ENCODE peak calls at places on chromosomes 7 and 10, in seven cellular contexts. G is endothelial cell; Q is transverse colon; C is fibroblast of the aortic adventitia; W is fibroblast of mammary gland; U is CD4-positive, alpha-beta T cell; Z is CD14-positive monocyte. Y is an unnamed sample.
A peak's percentile ranks its signal among the peaks of the same experiment; 100 is the strongest.

GRCh38 chr7:76396039-76396732 is 13.3 kb downstream of the SSC4D start:
- DNase-seq in Q (no peak), C (no peak), Z (no peak), W (no peak), G (no peak), U (no peak), Y (no peak)

GRCh38 chr10:87658383-87658795 is 1.3 kb upstream of the PAPSS2 start:
- DNase-seq in W (no peak), Z (no peak), C (no peak), G (no peak), U (no peak), Q (no peak), Y (no peak)

GRCh38 chr10:99979066-99979685 is 30.6 kb downstream of the DNMBP start:
- DNase-seq in G (no peak), U (no peak), C (no peak), Q (no peak), Z (no peak), W (no peak), Y (no peak)

GRCh38 chr10:125407000-125407502 is 246.7 kb upstream of the CTBP2 start:
- DNase-seq in C (peak; percentile 27), Q (no peak), W (peak; percentile 72), G (no peak), Z (no peak), U (no peak), Y (no peak)

GRCh38 chr7:103651978-103652377 is 206.0 kb upstream of the SLC26A5 start:
- DNase-seq in W (no peak), C (no peak), U (no peak), G (no peak), Q (no peak), Z (no peak), Y (no peak)

GRCh38 chr10:42149027-42149700 is 489.2 kb downstream of the ZNF33B start:
- DNase-seq in Q (no peak), Z (peak; percentile 49), W (peak; percentile 8), U (no peak), G (no peak), C (no peak), Y (peak; percentile 95)

GRCh38 chr10:89095701-89096391 is 105.2 kb downstream of the FAS start:
- DNase-seq in C (no peak), U (no peak), W (no peak), Z (no peak), G (no peak), Q (no peak), Y (no peak)

GRCh38 chr7:2307690-2308107 is 6.5 kb downstream of the SNX8 start:
- DNase-seq in G (no peak), U (no peak), C (no peak), W (no peak), Q (no peak), Z (no peak), Y (no peak)

GRCh38 chr7:30750574-30751256 is 1.2 kb upstream of the INMT start:
- DNase-seq in C (peak; percentile 98), U (no peak), Z (no peak), W (peak; percentile 95), Q (peak; percentile 62), G (no peak), Y (no peak)

GRCh38 chr10:43119416-43120115 is 18.7 kb upstream of the CSGALNACT2 start:
- DNase-seq in Q (no peak), G (no peak), C (no peak), W (no peak), U (no peak), Z (peak; percentile 46), Y (peak; percentile 90)

GRCh38 chr7:135706858-135707569 is 21.0 kb downstream of the SLC13A4 start:
- DNase-seq in C (no peak), Z (no peak), G (no peak), Q (no peak), U (no peak), W (peak; percentile 24), Y (no peak)
- TF ChIP-seq CTCF in C (no peak), Z (no peak), G (no peak), Q (no peak), U (no peak), W (no peak), Y (no peak)

DNA sequence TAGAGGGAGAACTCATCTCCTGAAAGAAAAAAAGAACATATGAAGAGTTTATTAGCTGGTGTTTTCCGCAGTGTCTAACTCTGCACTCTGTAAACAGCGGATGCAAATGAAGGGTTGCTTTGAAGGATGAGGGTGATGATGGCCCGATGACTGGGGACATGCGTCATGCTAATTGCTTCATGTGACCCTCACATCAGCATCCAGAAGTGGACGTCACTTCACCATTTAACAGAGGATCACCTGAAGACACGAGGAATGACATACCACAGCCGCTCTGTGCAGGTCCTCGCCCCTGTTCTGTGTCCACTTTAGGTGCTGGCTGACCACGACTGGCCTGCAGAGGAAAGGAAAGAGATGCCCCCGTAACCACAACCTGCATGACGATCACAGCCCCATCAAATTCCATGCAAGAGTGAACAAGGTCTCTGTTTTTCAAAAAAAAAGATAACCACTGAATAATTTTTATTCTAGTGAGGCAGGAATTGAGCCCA is 82.9 kb downstream of the KLF6 start:
- DNase-seq in C (no peak), G (no peak), Z (no peak), W (no peak), Q (no peak), U (no peak), Y (no peak)
- TF ChIP-seq CTCF in C (no peak), G (no peak), Z (no peak), W (no peak), Q (no peak), U (no peak), Y (no peak)

DNA sequence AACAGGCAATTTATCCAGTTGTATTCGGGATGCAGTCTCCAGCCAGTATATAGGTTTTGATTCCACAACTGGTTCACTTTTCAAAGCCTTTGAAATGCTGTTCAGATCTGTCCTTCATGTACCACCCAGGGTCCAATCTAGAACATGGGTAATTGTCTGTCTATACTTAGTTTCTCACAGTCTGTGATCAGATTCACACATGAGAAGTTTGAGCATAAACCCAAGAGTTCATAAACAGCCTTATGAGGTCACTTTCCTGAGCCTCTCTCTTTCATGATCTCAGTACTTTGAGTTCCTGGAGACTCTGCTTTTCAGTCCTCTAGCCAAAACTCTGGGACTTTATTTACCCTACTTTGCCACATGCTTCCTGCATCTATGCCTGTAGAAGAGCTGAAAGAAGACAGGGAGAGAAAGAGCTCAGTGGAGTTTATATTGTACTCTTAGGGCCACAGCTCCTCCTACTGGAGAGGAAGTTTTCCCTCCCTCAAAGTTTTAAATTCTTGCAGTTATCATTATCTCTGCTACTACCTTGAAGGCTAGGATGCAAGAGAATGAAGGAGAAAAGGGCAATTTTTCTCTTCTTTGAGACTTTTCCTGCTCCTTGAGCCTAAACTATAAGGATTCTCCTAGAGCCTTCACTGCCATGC is 172.0 kb downstream of the ZEB1 start:
- DNase-seq in C (peak; percentile 63), W (peak; percentile 66), Z (no peak), G (peak; percentile 22), U (no peak), Q (no peak), Y (no peak)
- TF ChIP-seq CTCF in C (peak; percentile 46), W (peak; percentile 67), Z (peak; percentile 48), G (peak; percentile 48), U (peak; percentile 52), Q (peak; percentile 52), Y (peak; percentile 78)

DNA sequence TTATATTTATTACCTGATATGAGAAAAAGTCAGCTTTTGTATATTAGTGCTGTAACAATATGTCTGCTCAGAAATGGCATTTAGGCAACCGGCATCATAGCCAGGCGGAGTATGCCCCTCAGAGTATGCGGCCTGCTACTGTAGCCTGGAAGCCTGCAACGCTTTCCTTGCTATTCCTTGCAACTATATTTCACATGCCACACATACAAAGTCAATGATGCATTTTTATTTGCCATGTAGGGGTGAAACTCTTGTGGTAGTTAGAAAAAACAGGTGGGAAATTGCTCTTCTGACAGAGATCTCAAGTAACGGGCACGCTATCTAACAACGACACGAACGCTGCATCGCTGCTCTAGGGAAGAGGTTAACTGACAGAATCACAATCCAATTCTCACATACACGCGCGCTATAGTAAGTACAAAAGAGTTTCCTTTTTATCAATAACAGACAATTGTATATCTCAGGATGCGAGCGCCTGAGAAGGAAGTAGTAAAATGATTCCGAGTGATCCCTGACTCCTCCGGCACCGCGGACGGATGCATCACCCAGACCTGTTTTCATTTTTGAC is 5.9 kb downstream of the EBF3 start:
- DNase-seq in G (no peak), U (no peak), W (no peak), Z (no peak), Q (no peak), C (peak; percentile 56), Y (no peak)
- TF ChIP-seq CTCF in G (no peak), U (no peak), W (no peak), Z (no peak), Q (no peak), C (peak; percentile 19), Y (peak; percentile 34)

DNA sequence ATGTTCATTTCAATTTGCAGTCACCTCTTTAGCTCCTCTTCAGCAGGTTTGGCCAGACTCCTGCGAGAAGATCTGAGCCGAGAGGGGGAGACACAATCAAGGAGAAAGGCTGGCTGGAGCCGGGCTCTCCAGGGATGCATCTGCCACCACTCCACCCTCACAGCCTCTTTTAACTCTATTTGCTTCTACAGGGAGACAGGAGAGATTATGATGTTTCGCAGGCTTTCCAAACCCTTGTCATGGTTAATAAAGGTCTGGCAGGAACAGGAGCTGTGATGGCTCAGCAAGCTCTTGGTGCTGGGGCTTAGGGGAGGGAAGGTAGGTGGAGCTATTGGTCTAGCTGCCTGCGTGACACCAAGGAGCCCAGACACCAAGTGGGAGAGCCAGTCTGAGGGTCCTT is 448.1 kb upstream of the PODXL start:
- DNase-seq in U (no peak), Z (no peak), Q (no peak), G (no peak), C (peak; percentile 32), W (peak; percentile 24), Y (no peak)
- TF ChIP-seq CTCF in U (no peak), Z (no peak), Q (no peak), G (no peak), C (peak; percentile 28), W (peak; percentile 37), Y (peak; percentile 18)

GRCh38 chr10:126877390-126877789 is 27.8 kb upstream of the DOCK1 start:
- DNase-seq in C (no peak), G (no peak), U (no peak), Z (no peak), W (no peak), Q (no peak), Y (no peak)

GRCh38 chr10:126872135-126872534 is 33.1 kb upstream of the DOCK1 start:
- DNase-seq in Q (no peak), W (no peak), Z (no peak), G (no peak), C (no peak), U (no peak), Y (no peak)

GRCh38 chr10:126878594-126878993 is 26.6 kb upstream of the DOCK1 start:
- DNase-seq in W (no peak), C (no peak), Q (no peak), Z (no peak), G (no peak), U (no peak), Y (no peak)

GRCh38 chr10:126872768-126873167 is 32.5 kb upstream of the DOCK1 start:
- DNase-seq in C (peak; percentile 42), Z (no peak), W (peak; percentile 29), Q (no peak), G (no peak), U (no peak), Y (no peak)

DNA sequence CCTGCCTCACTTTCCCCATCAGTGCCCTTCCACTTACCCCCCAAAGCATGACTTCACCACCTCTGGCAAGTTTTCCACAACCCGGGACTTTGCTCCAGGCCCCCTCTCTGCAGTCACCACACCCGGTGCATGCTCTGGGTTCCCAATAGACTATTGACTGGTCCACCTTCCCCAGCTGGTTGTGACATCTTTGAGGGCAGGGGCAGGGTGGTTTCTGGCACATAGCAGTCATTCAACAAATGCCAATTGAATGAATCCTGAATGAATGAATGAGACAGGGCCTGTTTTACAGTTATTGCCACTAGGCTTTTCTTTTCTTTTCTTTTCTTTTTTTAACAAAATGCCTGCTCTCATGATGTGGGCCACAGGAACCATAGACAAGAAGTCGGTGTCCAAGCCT is 28.8 kb upstream of the DOCK1 start:
- DNase-seq in U (no peak), W (no peak), C (no peak), G (no peak), Q (no peak), Z (no peak), Y (no peak)
- TF ChIP-seq CTCF in U (no peak), W (no peak), C (no peak), G (no peak), Q (no peak), Z (no peak), Y (no peak)